ENCODE peak calls at places on chromosomes 12 and 14, in four cellular contexts. B, X, N and E are unnamed samples.

GRCh38 chr14:101456246-101457159 is 104.8 kb upstream of the DIO3 start:
- DNase-seq in X (no peak), N (no peak), B (no peak), E (no peak)

GRCh38 chr12:77667101-77667500 is 163.6 kb upstream of the NAV3 start:
- DNase-seq in B (no peak), N (no peak), X (no peak), E (no peak)

GRCh38 chr12:98422809-98423208 is 92.6 kb upstream of the TMPO start:
- DNase-seq in B (no peak), X (no peak), N (no peak), E (no peak)

GRCh38 chr12:95059984-95060383 is 13.4 kb downstream of the NR2C1 start:
- DNase-seq in B (no peak), X (no peak), N (no peak), E (no peak)

GRCh38 chr12:65229441-65229840 is 49.0 kb upstream of the MSRB3 start:
- DNase-seq in B (peak), X (no peak), N (peak), E (no peak)

GRCh38 chr12:53757095-53757770 is 5.5 kb upstream of the CISTR start:
- DNase-seq in N (peak), B (no peak), X (peak), E (peak)

GRCh38 chr14:98210045-98210678 is 1061.8 kb downstream of the BCL11B start:
- DNase-seq in X (no peak), N (no peak), B (no peak), E (no peak)

GRCh38 chr12:14111230-14111865 is 129.9 kb upstream of the GRIN2B start:
- DNase-seq in B (no peak), N (no peak), X (peak), E (no peak)

GRCh38 chr12:12661086-12661485 is 34.9 kb downstream of the GPR19 start:
- DNase-seq in X (no peak), N (peak), B (no peak), E (peak)

GRCh38 chr12:18153826-18154225 is 63.8 kb upstream of the RERGL start:
- DNase-seq in B (no peak), X (no peak), N (no peak), E (no peak)

GRCh38 chr12:31853977-31854376 is 105.2 kb upstream of the RESF1 start:
- DNase-seq in N (no peak), B (no peak), X (no peak), E (no peak)

GRCh38 chr14:99619873-99620834 is 16.1 kb upstream of the CCDC85C start:
- DNase-seq in N (peak), X (no peak), B (no peak), E (peak)

GRCh38 chr14:73231874-73232851 is 5.1 kb upstream of the PAPLN start:
- DNase-seq in B (no peak), N (no peak), X (peak), E (peak)

GRCh38 chr14:22929848-22930364 is 730 bp upstream of the PRMT5 start:
- DNase-seq in B (no peak), X (no peak), N (no peak), E (no peak)

GRCh38 chr14:74613211-74613914 is 1.3 kb upstream of the LTBP2 start:
- DNase-seq in N (no peak), B (no peak), X (no peak), E (no peak)

GRCh38 chr12:128916425-128916824 is 63.1 kb downstream of the GLT1D1 start:
- DNase-seq in X (no peak), N (no peak), B (no peak), E (no peak)